ENCODE peak calls at places on chromosomes 4 and X, in nine cellular contexts. One of them, this sample, is unnamed.
A peak's percentile ranks its signal among the peaks of the same experiment; 100 is the strongest.

GRCh38 chrX:49266536-49267445 is 2.3 kb upstream of the FOXP3 start:
- DNase-seq in PC-3: no peak
- DNase-seq in naive thymus-derived CD8-positive, alpha-beta T cell: no peak
- DNase-seq in fibroblast of lung: no peak
- DNase-seq in NCI-H774: no peak
- DNase-seq in D341Med: no peak
- DNase-seq in SW480: no peak
- DNase-seq in activated CD4-positive, alpha-beta T cell treated with anti-CD3 and anti-CD28 coated beads, Interleukin-2, amount 50 U/mL, for 48 hours: no peak
- DNase-seq in M059J: no peak
- DNase-seq in this sample: no peak

GRCh38 chr4:23324291-23324690 is 565.6 kb downstream of the PPARGC1A start:
- DNase-seq in PC-3: peak; percentile 74
- DNase-seq in naive thymus-derived CD8-positive, alpha-beta T cell: no peak
- DNase-seq in fibroblast of lung: peak; percentile 86
- DNase-seq in NCI-H774: no peak
- DNase-seq in D341Med: no peak
- DNase-seq in SW480: peak; percentile 16
- DNase-seq in activated CD4-positive, alpha-beta T cell treated with anti-CD3 and anti-CD28 coated beads, Interleukin-2, amount 50 U/mL, for 48 hours: no peak
- DNase-seq in M059J: peak; percentile 96
- DNase-seq in this sample: no peak

GRCh38 chr4:164188236-164188635 is 565.7 kb upstream of the SMIM31 start:
- DNase-seq in PC-3: no peak
- DNase-seq in naive thymus-derived CD8-positive, alpha-beta T cell: no peak
- DNase-seq in fibroblast of lung: no peak
- DNase-seq in NCI-H774: no peak
- DNase-seq in D341Med: no peak
- DNase-seq in SW480: no peak
- DNase-seq in activated CD4-positive, alpha-beta T cell treated with anti-CD3 and anti-CD28 coated beads, Interleukin-2, amount 50 U/mL, for 48 hours: no peak
- DNase-seq in M059J: no peak
- DNase-seq in this sample: no peak

GRCh38 chr4:89685277-89685676 is 151.7 kb downstream of the SNCA start:
- DNase-seq in PC-3: no peak
- DNase-seq in naive thymus-derived CD8-positive, alpha-beta T cell: no peak
- DNase-seq in fibroblast of lung: no peak
- DNase-seq in NCI-H774: no peak
- DNase-seq in D341Med: no peak
- DNase-seq in SW480: no peak
- DNase-seq in activated CD4-positive, alpha-beta T cell treated with anti-CD3 and anti-CD28 coated beads, Interleukin-2, amount 50 U/mL, for 48 hours: no peak
- DNase-seq in M059J: no peak
- DNase-seq in this sample: no peak

GRCh38 chrX:13373027-13373806 is 53.4 kb upstream of the ATXN3L start:
- DNase-seq in PC-3: peak; percentile 13
- DNase-seq in naive thymus-derived CD8-positive, alpha-beta T cell: no peak
- DNase-seq in fibroblast of lung: peak; percentile 74
- DNase-seq in NCI-H774: no peak
- DNase-seq in D341Med: no peak
- DNase-seq in SW480: no peak
- DNase-seq in activated CD4-positive, alpha-beta T cell treated with anti-CD3 and anti-CD28 coated beads, Interleukin-2, amount 50 U/mL, for 48 hours: peak; percentile 7
- DNase-seq in M059J: peak; percentile 68
- DNase-seq in this sample: no peak

GRCh38 chrX:10725071-10725470 is 104.7 kb upstream of the MID1 start:
- DNase-seq in PC-3: peak; percentile 52
- DNase-seq in naive thymus-derived CD8-positive, alpha-beta T cell: no peak
- DNase-seq in fibroblast of lung: no peak
- DNase-seq in NCI-H774: no peak
- DNase-seq in D341Med: peak; percentile 22
- DNase-seq in SW480: peak; percentile 1
- DNase-seq in activated CD4-positive, alpha-beta T cell treated with anti-CD3 and anti-CD28 coated beads, Interleukin-2, amount 50 U/mL, for 48 hours: no peak
- DNase-seq in M059J: no peak
- DNase-seq in this sample: peak; percentile 4

GRCh38 chr4:118352843-118353373 is at the start of gene PRSS12:
- DNase-seq in PC-3: peak; percentile 60
- DNase-seq in naive thymus-derived CD8-positive, alpha-beta T cell: peak; percentile 34
- DNase-seq in fibroblast of lung: peak; percentile 51
- DNase-seq in NCI-H774: peak; percentile 40
- DNase-seq in D341Med: peak; percentile 95
- DNase-seq in SW480: peak; percentile 81
- DNase-seq in activated CD4-positive, alpha-beta T cell treated with anti-CD3 and anti-CD28 coated beads, Interleukin-2, amount 50 U/mL, for 48 hours: peak; percentile 75
- DNase-seq in M059J: peak; percentile 51
- DNase-seq in this sample: peak; percentile 69

GRCh38 chr4:189840356-189840755 is 100.3 kb upstream of the FRG1 start:
- DNase-seq in PC-3: no peak
- DNase-seq in naive thymus-derived CD8-positive, alpha-beta T cell: no peak
- DNase-seq in fibroblast of lung: no peak
- DNase-seq in NCI-H774: no peak
- DNase-seq in D341Med: peak; percentile 45
- DNase-seq in SW480: no peak
- DNase-seq in activated CD4-positive, alpha-beta T cell treated with anti-CD3 and anti-CD28 coated beads, Interleukin-2, amount 50 U/mL, for 48 hours: no peak
- DNase-seq in M059J: no peak
- DNase-seq in this sample: no peak